ENCODE peak calls at places on chromosomes 12 and 14, in six cellular contexts. One of them, this sample, is unnamed.

GRCh38 chr14:91983571-91983970 is 36.1 kb upstream of the FBLN5 start:
- DNase-seq in AG04450: no peak
- DNase-seq in HCEC 1CT: peak; percentile 28
- DNase-seq in nephron progenitor cell: no peak
- DNase-seq in adipocyte: peak; percentile 34
- DNase-seq in NAMALWA: no peak
- DNase-seq in this sample: no peak

GRCh38 chr12:92739099-92739498 is 36.3 kb downstream of the PLEKHG7 start:
- DNase-seq in AG04450: no peak
- DNase-seq in HCEC 1CT: no peak
- DNase-seq in nephron progenitor cell: no peak
- DNase-seq in adipocyte: no peak
- DNase-seq in NAMALWA: no peak
- DNase-seq in this sample: peak; percentile 54

GRCh38 chr14:88421286-88421685 is 35.8 kb downstream of the SPATA7 start:
- DNase-seq in AG04450: no peak
- DNase-seq in HCEC 1CT: no peak
- DNase-seq in nephron progenitor cell: no peak
- DNase-seq in adipocyte: peak; percentile 12
- DNase-seq in NAMALWA: no peak
- DNase-seq in this sample: no peak

GRCh38 chr14:105918496-105919262 is 392.3 kb downstream of the TMEM121 start:
- DNase-seq in AG04450: no peak
- DNase-seq in HCEC 1CT: no peak
- DNase-seq in nephron progenitor cell: no peak
- DNase-seq in adipocyte: no peak
- DNase-seq in NAMALWA: no peak
- DNase-seq in this sample: peak; percentile 21

GRCh38 chr14:59829941-59830734 is 40.4 kb downstream of the RTN1 start:
- DNase-seq in AG04450: no peak
- DNase-seq in HCEC 1CT: no peak
- DNase-seq in nephron progenitor cell: no peak
- DNase-seq in adipocyte: no peak
- DNase-seq in NAMALWA: no peak
- DNase-seq in this sample: no peak

GRCh38 chr12:68007466-68007865 is 18.2 kb downstream of the IFNG-AS1 start:
- DNase-seq in AG04450: no peak
- DNase-seq in HCEC 1CT: peak; percentile 31
- DNase-seq in nephron progenitor cell: no peak
- DNase-seq in adipocyte: peak; percentile 90
- DNase-seq in NAMALWA: no peak
- DNase-seq in this sample: no peak

GRCh38 chr14:90184571-90185266 is 71.6 kb upstream of the PSMC1 start:
- DNase-seq in AG04450: no peak
- DNase-seq in HCEC 1CT: no peak
- DNase-seq in nephron progenitor cell: no peak
- DNase-seq in adipocyte: no peak
- DNase-seq in NAMALWA: no peak
- DNase-seq in this sample: no peak

GRCh38 chr14:88075298-88075981 is 70.5 kb downstream of the GPR65 start:
- DNase-seq in AG04450: no peak
- DNase-seq in HCEC 1CT: no peak
- DNase-seq in nephron progenitor cell: no peak
- DNase-seq in adipocyte: no peak
- DNase-seq in NAMALWA: no peak
- DNase-seq in this sample: no peak

GRCh38 chr14:40983604-40984003 is 623.1 kb upstream of the LRFN5 start:
- DNase-seq in AG04450: no peak
- DNase-seq in HCEC 1CT: no peak
- DNase-seq in nephron progenitor cell: no peak
- DNase-seq in adipocyte: no peak
- DNase-seq in NAMALWA: no peak
- DNase-seq in this sample: no peak

GRCh38 chr12:110004598-110004997 is 5.4 kb downstream of the ANKRD13A start:
- DNase-seq in AG04450: no peak
- DNase-seq in HCEC 1CT: no peak
- DNase-seq in nephron progenitor cell: no peak
- DNase-seq in adipocyte: no peak
- DNase-seq in NAMALWA: peak; percentile 33
- DNase-seq in this sample: no peak

GRCh38 chr14:99628832-99629618 is 15.9 kb upstream of the HHIPL1 start:
- DNase-seq in AG04450: peak; percentile 18
- DNase-seq in HCEC 1CT: peak; percentile 65
- DNase-seq in nephron progenitor cell: peak; percentile 85
- DNase-seq in adipocyte: peak; percentile 88
- DNase-seq in NAMALWA: peak; percentile 66
- DNase-seq in this sample: peak; percentile 92

GRCh38 chr14:53032161-53032803 is 81.4 kb upstream of the FERMT2 start:
- DNase-seq in AG04450: no peak
- DNase-seq in HCEC 1CT: peak; percentile 90
- DNase-seq in nephron progenitor cell: no peak
- DNase-seq in adipocyte: peak; percentile 91
- DNase-seq in NAMALWA: no peak
- DNase-seq in this sample: no peak

GRCh38 chr14:68546839-68547238 is 246.0 kb downstream of the ZFP36L1 start:
- DNase-seq in AG04450: peak; percentile 51
- DNase-seq in HCEC 1CT: peak; percentile 92
- DNase-seq in nephron progenitor cell: no peak
- DNase-seq in adipocyte: peak; percentile 70
- DNase-seq in NAMALWA: no peak
- DNase-seq in this sample: no peak

This sample was measured in right cardiac atrium.